ENCODE peak calls at places on chromosomes 12 and 14, in seven cellular contexts. K, T, M, C, V, I and Y are unnamed samples.

GRCh38 chr12:53591301-53592206 is 34.6 kb downstream of the ATF7 start:
- DNase-seq in K (peak; percentile 42), T (no peak), M (no peak), C (no peak), V (no peak), I (no peak), Y (peak; percentile 35)

GRCh38 chr12:82608706-82609105 is 78.0 kb upstream of the TMTC2 start:
- DNase-seq in K (peak; percentile 52), T (no peak), M (peak; percentile 2), C (no peak), V (no peak), I (no peak), Y (no peak)

GRCh38 chr12:127773520-127773919 is 493.4 kb upstream of the TMEM132C start:
- DNase-seq in K (no peak), T (no peak), M (no peak), C (no peak), V (no peak), I (peak; percentile 25), Y (no peak)

GRCh38 chr14:82362452-82362851 is 828.8 kb upstream of the SEL1L start:
- DNase-seq in K (no peak), T (no peak), M (no peak), C (no peak), V (no peak), I (no peak), Y (no peak)

GRCh38 chr12:107429006-107429698 is 256.4 kb upstream of the PWP1 start:
- DNase-seq in K (no peak), T (no peak), M (no peak), C (no peak), V (peak; percentile 70), I (no peak), Y (no peak)

GRCh38 chr14:104894331-104895206 is 29.5 kb downstream of the CEP170B start:
- DNase-seq in K (no peak), T (no peak), M (no peak), C (no peak), V (no peak), I (no peak), Y (no peak)

GRCh38 chr14:81681466-81681865 is 147.8 kb upstream of the SEL1L start:
- DNase-seq in K (no peak), T (no peak), M (no peak), C (no peak), V (no peak), I (peak; percentile 97), Y (no peak)

GRCh38 chr12:62817556-62818271 is 117.2 kb downstream of the PPM1H start:
- DNase-seq in K (peak; percentile 70), T (no peak), M (peak; percentile 61), C (no peak), V (no peak), I (no peak), Y (peak; percentile 94)

GRCh38 chr12:104603545-104603973 is 146.8 kb downstream of the CHST11 start:
- DNase-seq in K (peak; percentile 72), T (no peak), M (peak; percentile 61), C (no peak), V (peak; percentile 95), I (no peak), Y (no peak)

GRCh38 chr14:57671021-57671420 is 177.4 kb upstream of the CCDC198 start:
- DNase-seq in K (no peak), T (no peak), M (no peak), C (no peak), V (no peak), I (no peak), Y (no peak)